ENCODE peak calls at places on chromosomes 5 and 9, in eight cellular contexts. G is neural crest cell; C is CD8-positive, alpha-beta memory T cell; T is endothelial cell; I is MCF 10A; R is left ventricle myocardium inferior; Z is Calu3; E is activated naive CD4-positive, alpha-beta T cell. Y is an unnamed sample.

GRCh38 chr5:171798413-171798812 is 12.8 kb downstream of the SMIM23 start:
- DNase-seq in G (no peak), C (no peak), T (no peak), I (no peak), R (no peak), Z (no peak), E (no peak), Y (no peak)

GRCh38 chr5:151557951-151558350 is 33.2 kb downstream of the FAT2 start:
- DNase-seq in G (no peak), C (no peak), T (no peak), I (no peak), R (no peak), Z (no peak), E (no peak), Y (peak)

GRCh38 chr9:3508531-3509374 is 17.0 kb downstream of the RFX3 start:
- DNase-seq in G (no peak), C (no peak), T (no peak), I (peak), R (no peak), Z (no peak), E (no peak), Y (no peak)

GRCh38 chr5:57408285-57408684 is 74.3 kb downstream of the ACTBL2 start:
- DNase-seq in G (no peak), C (no peak), T (no peak), I (no peak), R (no peak), Z (no peak), E (no peak), Y (no peak)

GRCh38 chr5:141825836-141826560 is 52.2 kb downstream of the PCDH1 start:
- DNase-seq in G (no peak), C (no peak), T (no peak), I (peak), R (no peak), Z (no peak), E (no peak), Y (peak)

GRCh38 chr9:13904311-13904710 is 409.6 kb downstream of the NFIB start:
- DNase-seq in G (no peak), C (no peak), T (no peak), I (peak), R (no peak), Z (no peak), E (no peak), Y (no peak)

GRCh38 chr9:5178126-5178805 is 7.2 kb downstream of the INSL6 start:
- DNase-seq in G (no peak), C (peak), T (no peak), I (no peak), R (no peak), Z (no peak), E (no peak), Y (no peak)

GRCh38 chr5:74536658-74537057 is 103.9 kb downstream of the ENC1 start:
- DNase-seq in G (no peak), C (no peak), T (no peak), I (no peak), R (no peak), Z (no peak), E (no peak), Y (no peak)

GRCh38 chr5:57681942-57682341 is 199.3 kb upstream of the ACTBL2 start:
- DNase-seq in G (no peak), C (no peak), T (no peak), I (peak), R (no peak), Z (no peak), E (no peak), Y (peak)

GRCh38 chr9:126155756-126156664 is 170.6 kb upstream of the MVB12B start:
- DNase-seq in G (no peak), C (no peak), T (no peak), I (no peak), R (no peak), Z (no peak), E (no peak), Y (no peak)